ENCODE peak calls at places on chromosomes 16 and 17, in five cellular contexts. J is GM12865; M is activated CD8-positive, alpha-beta T cell treated with anti-CD3 and anti-CD28 coated beads for 36 hours; B is cardiac muscle cell; G is activated B cell treated with CpG ODN at 0.5 μM for 24 hours. Y is an unnamed sample.

GRCh38 chr17:76570457-76570856 is 15.2 kb downstream of the ST6GALNAC2 start:
- DNase-seq in J (no peak), M (no peak), B (no peak), G (no peak), Y (no peak)

GRCh38 chr17:61431594-61432311 is 20.5 kb upstream of the TBX4 start:
- DNase-seq in J (no peak), M (no peak), B (no peak), G (no peak), Y (no peak)

GRCh38 chr17:7843536-7844291 is 9.7 kb downstream of the KDM6B start:
- DNase-seq in J (peak; percentile 96), M (peak; percentile 94), B (peak; percentile 92), G (peak; percentile 94), Y (peak; percentile 82)

GRCh38 chr17:50577451-50577954 is 17.0 kb downstream of the CACNA1G start:
- DNase-seq in J (no peak), M (no peak), B (no peak), G (no peak), Y (no peak)

GRCh38 chr16:26348095-26348494 is 656.3 kb downstream of the HS3ST4 start:
- DNase-seq in J (no peak), M (no peak), B (no peak), G (no peak), Y (no peak)

GRCh38 chr16:23148513-23149266 is 562 bp downstream of the USP31 start:
- DNase-seq in J (peak; percentile 70), M (peak; percentile 53), B (peak; percentile 54), G (peak; percentile 57), Y (peak; percentile 64)

GRCh38 chr16:82735696-82736095 is 108.9 kb downstream of the CDH13 start:
- DNase-seq in J (peak; percentile 56), M (no peak), B (peak; percentile 82), G (no peak), Y (no peak)

GRCh38 chr17:45277992-45278391 is 16.1 kb upstream of the SPATA32 start:
- DNase-seq in J (no peak), M (no peak), B (peak; percentile 42), G (no peak), Y (no peak)

GRCh38 chr17:77096570-77097214 is 44.1 kb upstream of the SEC14L1 start:
- DNase-seq in J (peak; percentile 51), M (no peak), B (peak; percentile 18), G (no peak), Y (no peak)

GRCh38 chr16:19884611-19885455 is at the start of gene GPRC5B:
- DNase-seq in J (peak; percentile 17), M (peak; percentile 42), B (peak; percentile 84), G (peak; percentile 33), Y (peak; percentile 66)

GRCh38 chr16:68417711-68418301 is 30.5 kb downstream of the SMPD3 start:
- DNase-seq in J (peak; percentile 87), M (peak; percentile 84), B (no peak), G (peak; percentile 29), Y (no peak)

GRCh38 chr16:4529085-4530060 is 9.2 kb downstream of the CDIP1 start:
- DNase-seq in J (peak; percentile 40), M (peak; percentile 54), B (peak; percentile 54), G (no peak), Y (no peak)

GRCh38 chr16:53156516-53156915 is 101.7 kb downstream of the CHD9 start:
- DNase-seq in J (no peak), M (no peak), B (no peak), G (no peak), Y (no peak)

GRCh38 chr17:58960068-58960467 is 146.6 kb downstream of the TRIM37 start:
- DNase-seq in J (peak; percentile 61), M (no peak), B (peak; percentile 21), G (no peak), Y (no peak)
- TF ChIP-seq CTCF in J (peak; percentile 13), M (no peak), B (peak; percentile 19), G (no peak), Y (no peak)

GRCh38 chr16:30369938-30370443 is 303 bp downstream of the TBC1D10B start:
- DNase-seq in J (no peak), M (no peak), B (no peak), G (no peak), Y (no peak)
- TF ChIP-seq CTCF in J (no peak), M (no peak), B (no peak), G (no peak), Y (no peak)

DNA sequence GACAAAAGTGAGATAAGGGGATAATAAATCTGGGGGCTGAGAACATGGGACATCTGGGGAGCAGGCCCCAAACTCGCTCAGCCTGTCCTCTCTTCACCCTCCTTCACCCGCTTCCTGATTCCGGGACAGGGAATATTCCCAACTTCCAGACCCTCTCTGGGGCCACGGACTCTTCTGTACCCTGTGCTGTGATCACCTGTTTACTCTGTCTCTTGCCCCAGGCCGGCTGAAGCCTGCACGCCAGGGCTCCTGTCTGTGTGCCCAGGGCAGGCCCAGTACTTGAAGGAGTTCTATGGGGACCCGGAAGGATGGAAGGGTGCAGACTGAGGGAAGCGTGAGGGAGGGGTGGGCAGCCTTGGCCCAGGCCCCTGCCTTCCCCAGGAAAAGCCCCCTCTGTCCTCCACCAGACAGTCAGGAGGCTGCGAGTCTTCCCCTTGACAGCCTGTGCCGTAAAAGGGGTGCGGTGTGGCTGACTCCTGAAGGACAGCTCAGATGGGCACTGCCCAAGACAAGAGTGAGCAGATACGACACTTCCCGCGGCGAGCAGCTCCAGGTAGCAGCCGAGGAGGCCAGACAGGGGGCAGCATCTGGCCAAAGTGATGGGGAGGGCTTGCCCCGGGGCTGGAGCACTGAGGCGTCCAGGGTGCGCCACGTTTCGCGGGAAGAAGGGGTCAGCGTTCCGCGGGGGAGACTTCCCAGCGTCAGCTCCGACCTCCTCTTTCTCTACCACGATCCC is 1.0 kb upstream of the CCNF start:
- DNase-seq in J (peak; percentile 75), M (peak; percentile 40), B (peak; percentile 26), G (no peak), Y (no peak)
- TF ChIP-seq CTCF in J (peak; percentile 41), M (peak; percentile 26), B (peak; percentile 34), G (no peak), Y (no peak)

DNA sequence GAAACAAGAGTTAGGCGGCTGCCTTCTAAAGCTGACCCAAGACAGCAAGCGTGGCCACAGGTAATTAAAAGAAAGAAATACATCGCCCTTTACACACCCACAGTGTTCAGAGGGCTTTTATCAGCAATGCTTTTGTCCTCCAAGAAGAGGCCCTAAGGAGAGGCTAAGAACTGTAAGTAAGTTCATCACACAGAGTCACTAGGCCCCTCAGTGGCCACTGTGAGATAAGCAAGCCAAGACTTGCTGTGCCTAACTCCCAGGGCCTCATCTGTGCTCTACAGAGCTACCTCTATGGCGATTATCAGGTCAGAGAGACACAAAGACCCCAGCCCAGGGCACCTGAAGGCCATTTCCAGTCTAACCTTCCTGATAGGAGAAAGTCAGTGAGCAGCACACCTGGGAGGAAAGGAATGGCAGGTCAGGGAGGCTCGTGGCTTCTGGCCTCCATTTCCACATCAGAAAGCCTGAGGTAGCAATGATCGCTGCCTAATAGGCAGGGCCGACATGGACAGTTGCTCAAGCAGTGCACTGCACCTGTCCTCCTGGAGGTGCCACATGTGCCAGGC is 545.2 kb upstream of the CDH11 start:
- DNase-seq in J (no peak), M (no peak), B (peak; percentile 17), G (no peak), Y (no peak)
- TF ChIP-seq CTCF in J (no peak), M (no peak), B (peak; percentile 37), G (no peak), Y (no peak)

DNA sequence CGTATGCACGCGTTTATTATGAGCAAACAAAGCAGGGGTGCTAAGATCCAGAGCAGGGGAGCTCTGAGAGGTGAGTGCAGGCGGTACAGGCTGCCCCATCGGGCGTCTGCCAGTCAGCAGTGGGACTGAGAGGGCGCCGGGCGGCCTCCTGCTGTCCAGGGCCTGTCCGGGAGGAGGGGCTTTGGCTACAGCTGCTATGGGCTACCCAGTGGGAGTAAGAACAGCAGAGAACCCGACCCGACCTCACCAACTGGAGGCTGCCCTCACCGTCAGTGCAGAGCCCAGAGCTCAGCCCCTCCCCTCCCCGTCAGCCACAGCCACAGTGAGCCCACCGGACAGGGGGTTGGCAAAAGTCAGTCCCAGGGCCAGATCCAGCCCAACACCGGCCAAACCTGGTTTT is 18.6 kb upstream of the AATK start:
- DNase-seq in J (no peak), M (no peak), B (peak; percentile 67), G (no peak), Y (no peak)
- TF ChIP-seq CTCF in J (no peak), M (no peak), B (no peak), G (no peak), Y (no peak)

DNA sequence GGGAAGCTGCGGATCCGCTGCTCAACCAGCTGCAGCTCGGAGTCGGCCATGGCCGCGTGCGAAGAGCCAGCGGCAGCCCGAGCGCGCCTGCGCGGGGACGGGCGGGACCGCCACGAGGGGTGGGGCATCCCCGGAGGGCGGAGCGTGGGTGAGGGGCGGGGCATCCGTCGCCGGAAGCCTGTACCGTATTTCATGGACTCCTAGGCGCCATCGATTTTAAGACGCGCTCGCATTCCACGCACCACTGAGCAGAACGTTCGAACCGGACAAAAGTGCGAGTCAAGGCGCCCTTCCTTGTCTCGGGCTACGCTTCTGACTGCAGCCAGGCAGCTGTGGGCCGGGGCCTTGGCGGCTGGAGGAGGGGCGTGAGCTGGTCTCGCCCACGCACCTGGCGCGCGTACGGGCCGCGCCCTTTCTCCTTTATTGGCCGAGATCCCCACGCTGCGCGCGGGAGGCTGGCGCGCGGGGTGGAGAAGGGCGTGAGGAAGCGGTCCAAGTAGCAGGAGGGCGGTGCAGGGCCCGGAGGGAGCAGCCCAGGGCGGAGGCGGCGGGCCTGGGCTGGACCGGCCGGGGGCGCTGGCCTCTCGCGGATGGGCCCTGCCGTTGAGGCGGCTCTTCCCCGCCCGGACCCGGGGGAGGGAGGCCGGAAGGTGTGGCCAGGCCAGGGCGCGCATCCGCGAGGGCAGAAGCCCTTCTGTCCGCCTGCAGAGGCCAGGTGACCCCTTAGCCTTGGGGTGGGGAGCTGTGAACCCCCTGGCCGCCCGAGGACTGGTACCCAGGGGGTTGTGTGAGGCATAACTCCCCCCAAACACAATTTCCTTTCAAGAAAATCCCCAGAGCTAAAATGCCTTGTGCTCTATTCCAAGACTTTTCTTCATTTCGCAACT is at the start of gene APRT:
- DNase-seq in J (peak; percentile 97), M (peak; percentile 95), B (peak; percentile 94), G (peak; percentile 99), Y (peak; percentile 99)
- TF ChIP-seq CTCF in J (peak; percentile 29), M (peak; percentile 23), B (peak; percentile 31), G (no peak), Y (no peak)

Y was measured in mesothelial cell of epicardium.